ENCODE peak calls at places on chromosomes 4 and X, in six cellular contexts. U is K562, T is IMR-90, N is Peyer's patch, E is HCT116, H is suprapubic skin. R is an unnamed sample.

GRCh38 chrX:143437439-143437838 is 79.8 kb downstream of the SPANXN3 start:
- DNase-seq in T (no peak), N (no peak), U (peak; percentile 3), H (no peak), E (no peak), R (no peak)

GRCh38 chr4:57404463-57404862 is 294.3 kb upstream of the IGFBP7 start:
- DNase-seq in T (no peak), E (no peak), N (no peak), U (no peak), H (no peak), R (no peak)

GRCh38 chrX:101682723-101683122 is 23.1 kb upstream of the ARMCX2 start:
- DNase-seq in N (no peak), T (peak; percentile 57), E (no peak), H (no peak), U (no peak), R (no peak)

GRCh38 chr4:118774989-118775388 is 60.9 kb downstream of the SEC24D start:
- DNase-seq in U (no peak), T (peak; percentile 61), E (no peak), N (no peak), H (no peak), R (no peak)

GRCh38 chrX:19906293-19906692 is 18.9 kb upstream of the SH3KBP1 start:
- DNase-seq in T (no peak), E (no peak), N (no peak), H (no peak), U (no peak), R (no peak)

GRCh38 chrX:7286461-7286860 is 138.5 kb upstream of the PUDP start:
- DNase-seq in N (no peak), U (no peak), H (no peak), T (peak; percentile 12), E (no peak), R (no peak)

GRCh38 chrX:122941801-122942200 is 242.3 kb upstream of the GRIA3 start:
- DNase-seq in N (no peak), E (no peak), T (no peak), H (no peak), U (no peak), R (no peak)

GRCh38 chr4:6385288-6385687 is 87.1 kb downstream of the PPP2R2C start:
- DNase-seq in E (no peak), N (no peak), U (no peak), H (no peak), T (no peak), R (no peak)

GRCh38 chr4:151169223-151169622 is 69.8 kb downstream of the RPS3A start:
- DNase-seq in T (peak; percentile 99), H (peak; percentile 79), E (no peak), N (no peak), U (no peak), R (no peak)

GRCh38 chrX:53300157-53300556 is 18.8 kb upstream of the IQSEC2 start:
- DNase-seq in E (no peak), H (no peak), U (no peak), T (no peak), N (no peak), R (no peak)

GRCh38 chr4:39469429-39470077 is 10.7 kb downstream of the LIAS start:
- DNase-seq in T (peak; percentile 87), H (no peak), U (peak; percentile 46), N (no peak), E (peak; percentile 86), R (peak; percentile 82)

GRCh38 chr4:105637409-105638258 is 70.9 kb downstream of the INTS12 start:
- DNase-seq in N (peak; percentile 58), E (no peak), U (no peak), T (peak; percentile 3), H (peak; percentile 77), R (no peak)

GRCh38 chr4:126051709-126052424 is 737.1 kb downstream of the FAT4 start:
- DNase-seq in T (peak; percentile 84), U (no peak), N (no peak), H (no peak), E (no peak), R (no peak)

GRCh38 chrX:39613508-39613921 is 484.2 kb downstream of the BCOR start:
- DNase-seq in N (peak; percentile 58), E (no peak), U (no peak), T (no peak), H (no peak), R (no peak)

GRCh38 chr4:98113005-98113404 is 30.3 kb downstream of the STPG2 start:
- DNase-seq in U (peak; percentile 10), H (no peak), T (peak; percentile 25), E (peak; percentile 6), N (no peak), R (peak; percentile 16)

GRCh38 chr4:52408037-52408436 is 251.1 kb downstream of the USP46 start:
- DNase-seq in H (no peak), U (no peak), T (no peak), E (no peak), N (no peak), R (no peak)

GRCh38 chr4:153408932-153409331 is 57.2 kb upstream of the TMEM131L start:
- DNase-seq in U (no peak), T (peak; percentile 41), N (no peak), H (no peak), E (no peak), R (no peak)

GRCh38 chrX:119696251-119696890 is 3.4 kb upstream of the SEPTIN6 start:
- DNase-seq in T (no peak), E (no peak), N (no peak), H (no peak), U (no peak), R (no peak)

GRCh38 chr4:125389713-125390112 is 75.0 kb downstream of the FAT4 start:
- DNase-seq in U (no peak), N (no peak), H (no peak), T (peak; percentile 96), E (no peak), R (no peak)

GRCh38 chr4:64899563-64899962 is 490.3 kb upstream of the TECRL start:
- DNase-seq in T (no peak), H (no peak), U (no peak), E (no peak), N (no peak), R (no peak)

GRCh38 chrX:13428055-13428786 is 108.4 kb upstream of the ATXN3L start:
- DNase-seq in N (no peak), E (peak; percentile 26), T (peak; percentile 72), U (no peak), H (no peak), R (no peak)

GRCh38 chr4:89997171-89997704 is 102.6 kb downstream of the MMRN1 start:
- DNase-seq in N (no peak), H (no peak), T (no peak), E (no peak), U (no peak), R (no peak)

GRCh38 chrX:71492086-71493065 is 40.5 kb upstream of the OGT start:
- DNase-seq in U (no peak), N (peak; percentile 66), E (no peak), H (peak; percentile 71), T (peak; percentile 26), R (peak; percentile 64)

GRCh38 chr4:41506071-41506470 is 31.9 kb upstream of the LIMCH1 start:
- DNase-seq in N (no peak), E (no peak), T (peak; percentile 13), H (no peak), U (no peak), R (no peak)

GRCh38 chr4:145130130-145130529 is 32.0 kb downstream of the ABCE1 start:
- DNase-seq in H (no peak), U (no peak), T (no peak), N (no peak), E (no peak), R (no peak)
- TF ChIP-seq POLR2A in H (no peak), U (peak; percentile 33), T (no peak), N (no peak), E (no peak), R (no peak)

DNA sequence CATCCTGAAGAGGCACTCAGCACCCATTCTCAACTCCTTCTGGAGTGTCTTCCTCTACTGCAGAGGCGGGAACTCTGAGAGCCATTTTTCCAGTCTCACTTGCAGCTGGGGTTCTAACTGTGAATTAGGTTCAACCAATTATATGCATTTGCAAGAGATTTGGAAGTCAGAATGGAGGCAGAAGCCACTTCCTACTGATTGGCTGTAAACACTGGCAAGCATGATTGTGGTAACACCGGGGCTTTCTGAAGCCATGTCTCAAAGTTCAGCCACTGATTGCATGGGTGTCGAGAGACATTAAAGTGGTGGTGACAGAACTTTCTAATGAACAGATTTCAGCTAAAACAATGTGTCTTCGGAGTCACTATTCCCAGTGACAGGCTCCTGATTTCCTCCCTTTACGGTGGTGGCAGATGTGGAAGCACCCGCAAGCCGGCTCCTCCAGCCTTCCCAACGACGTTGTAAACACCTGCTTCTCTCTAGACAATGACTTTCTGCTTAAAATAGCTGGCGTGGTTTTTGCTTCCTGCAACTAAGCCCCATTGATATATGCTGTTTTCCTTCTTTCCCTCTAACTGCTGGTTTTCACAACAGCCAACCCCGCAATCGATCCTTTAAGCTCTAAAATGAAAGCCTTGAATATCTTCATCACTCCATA is 92.0 kb downstream of the IRF2 start:
- DNase-seq in E (no peak), U (no peak), H (no peak), T (no peak), N (no peak), R (no peak)
- TF ChIP-seq POLR2A in E (no peak), U (no peak), H (no peak), T (no peak), N (no peak), R (no peak)

GRCh38 chrX:154366666-154367055 is 7.8 kb downstream of the FLNA start:
- DNase-seq in T (no peak), N (no peak), H (no peak), U (no peak), E (no peak), R (no peak)
- TF ChIP-seq POLR2A in T (no peak), N (no peak), H (no peak), U (peak; percentile 22), E (no peak), R (no peak)

GRCh38 chr4:102503831-102504786 is 3.0 kb downstream of the NFKB1 start:
- DNase-seq in H (no peak), E (no peak), N (no peak), U (no peak), T (no peak), R (peak; percentile 27)

GRCh38 chr4:102501176-102501634 is at the start of gene NFKB1:
- DNase-seq in T (peak; percentile 89), H (peak; percentile 80), E (no peak), U (no peak), N (peak; percentile 78), R (peak; percentile 83)

GRCh38 chr4:102503301-102503746 is 2.2 kb downstream of the NFKB1 start:
- DNase-seq in U (no peak), T (no peak), N (no peak), H (no peak), E (no peak), R (peak; percentile 15)

GRCh38 chr4:102500371-102501175 is 586 bp upstream of the NFKB1 start:
- DNase-seq in H (peak; percentile 79), U (peak; percentile 39), N (no peak), E (no peak), T (peak; percentile 61), R (peak; percentile 63)

DNA sequence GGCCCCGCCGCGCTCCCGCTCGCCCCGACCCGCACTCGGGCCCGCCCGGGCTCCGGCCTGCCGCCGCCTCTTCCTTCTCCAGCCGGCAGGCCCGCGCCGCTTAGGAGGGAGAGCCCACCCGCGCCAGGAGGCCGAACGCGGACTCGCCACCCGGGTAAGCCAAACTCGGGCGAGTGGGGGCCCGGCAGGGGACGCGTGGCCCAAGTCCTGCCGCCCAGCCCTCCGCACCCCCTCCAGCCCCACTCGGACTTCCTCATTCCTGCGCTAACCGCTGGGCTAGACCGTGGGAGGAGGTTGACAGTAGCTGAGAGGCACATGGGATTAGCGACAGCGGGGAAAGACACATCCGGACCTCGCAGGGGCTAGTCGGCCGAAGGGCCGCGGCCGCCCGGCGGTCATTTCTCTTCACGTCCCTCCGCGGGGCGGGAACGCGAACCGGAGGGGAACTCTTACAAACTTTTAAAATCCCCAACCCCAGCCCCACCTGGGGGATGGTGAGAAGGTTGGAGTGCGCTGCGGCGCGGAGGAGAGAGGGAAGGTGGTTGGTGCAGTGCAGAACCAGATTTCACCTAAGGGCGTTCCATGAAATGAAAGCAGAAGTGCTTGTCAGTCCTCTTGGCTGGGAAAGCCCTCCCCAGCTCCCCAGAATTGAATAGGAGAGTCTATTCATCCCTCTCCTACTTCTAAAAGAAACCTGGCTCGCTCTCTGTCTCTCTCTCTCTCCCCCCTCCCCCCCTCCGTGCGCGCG is 650 bp downstream of the NFKB1 start:
- DNase-seq in H (peak; percentile 92), U (peak; percentile 65), N (peak; percentile 86), E (peak; percentile 75), T (peak; percentile 76), R (peak; percentile 81)
- TF ChIP-seq POLR2A in H (no peak), U (peak; percentile 76), N (peak; percentile 31), E (peak; percentile 21), T (peak; percentile 33), R (peak; percentile 55)